ENCODE peak calls at places on chromosome 4, in nine cellular contexts. W is HCT116, X is GM23248, F is endothelial cell of umbilical vein, N is hepatocyte, V is IMR-90, K is MM.1S, D is trophoblast cell, R is SK-N-SH. J is an unnamed sample.

GRCh38 chr4:82864336-82865001 is 26.5 kb downstream of the SEC31A start:
- DNase-seq in X (peak), V (no peak), K (no peak), N (no peak), F (no peak), R (no peak), D (no peak), W (no peak), J (no peak)

GRCh38 chr4:184118516-184118915 is 99.2 kb downstream of the ENPP6 start:
- DNase-seq in K (no peak), X (no peak), D (no peak), R (no peak), F (no peak), N (no peak), W (no peak), V (no peak), J (no peak)

GRCh38 chr4:2991243-2991642 is 27.9 kb downstream of the GRK4 start:
- DNase-seq in V (no peak), X (no peak), K (no peak), F (no peak), W (no peak), R (no peak), D (no peak), N (no peak), J (no peak)

GRCh38 chr4:2630556-2631273 is 94.3 kb downstream of the FAM193A start:
- DNase-seq in V (no peak), K (no peak), N (no peak), D (no peak), F (no peak), W (peak), X (no peak), R (no peak), J (no peak)

GRCh38 chr4:150411527-150411926 is 170.4 kb upstream of the MAB21L2 start:
- DNase-seq in D (no peak), W (no peak), X (no peak), F (peak), N (no peak), K (no peak), R (peak), V (no peak), J (no peak)

GRCh38 chr4:105389167-105389566 is 84.7 kb downstream of the PPA2 start:
- DNase-seq in D (no peak), F (no peak), N (no peak), K (no peak), R (no peak), V (peak), W (no peak), X (peak), J (no peak)

GRCh38 chr4:117093581-117093980 is 8.2 kb upstream of the TRAM1L1 start:
- DNase-seq in D (no peak), N (no peak), W (no peak), V (peak), K (no peak), X (no peak), F (peak), R (no peak), J (no peak)

GRCh38 chr4:16437836-16438235 is 211.6 kb upstream of the TAPT1 start:
- DNase-seq in D (peak), W (no peak), K (no peak), N (no peak), F (no peak), X (peak), R (no peak), V (peak), J (no peak)

GRCh38 chr4:87855540-87855939 is 22.8 kb downstream of the MEPE start:
- DNase-seq in R (no peak), X (no peak), D (no peak), W (no peak), K (no peak), N (no peak), F (no peak), V (no peak), J (no peak)

GRCh38 chr4:23827971-23828680 is 61.7 kb downstream of the PPARGC1A start:
- DNase-seq in N (no peak), X (no peak), R (no peak), D (no peak), K (no peak), F (no peak), W (no peak), V (peak), J (no peak)

GRCh38 chr4:152181150-152181549 is 354.7 kb downstream of the FBXW7 start:
- DNase-seq in K (no peak), N (no peak), R (no peak), X (no peak), W (no peak), V (no peak), D (no peak), F (no peak), J (no peak)

GRCh38 chr4:165974647-165975335 is 101.8 kb downstream of the TLL1 start:
- DNase-seq in K (no peak), W (no peak), X (no peak), R (no peak), D (no peak), V (no peak), F (no peak), N (no peak), J (no peak)

GRCh38 chr4:10108818-10109783 is 7.5 kb downstream of the WDR1 start:
- DNase-seq in K (no peak), V (peak), N (no peak), X (peak), F (no peak), R (no peak), W (no peak), D (peak), J (no peak)

GRCh38 chr4:53012738-53013137 is 150.6 kb downstream of the RASL11B start:
- DNase-seq in R (peak), N (peak), K (no peak), W (no peak), D (no peak), V (peak), X (peak), F (peak), J (no peak)

GRCh38 chr4:155787113-155787710 is 28.4 kb downstream of the GUCY1B1 start:
- DNase-seq in W (peak), R (peak), N (peak), V (peak), K (peak), F (peak), X (peak), D (peak), J (peak)

GRCh38 chr4:7390906-7391636 is 43.7 kb downstream of the PSAPL1 start:
- DNase-seq in W (no peak), X (no peak), K (no peak), R (peak), V (no peak), D (no peak), N (no peak), F (no peak), J (no peak)

GRCh38 chr4:101972791-101973190 is 182.3 kb downstream of the BANK1 start:
- DNase-seq in W (no peak), R (no peak), V (no peak), X (no peak), D (no peak), K (peak), F (no peak), N (no peak), J (no peak)

GRCh38 chr4:69718376-69719293 is 41.8 kb downstream of the SULT1B1 start:
- DNase-seq in X (peak), K (no peak), V (peak), N (no peak), D (no peak), R (no peak), F (peak), W (no peak), J (no peak)

GRCh38 chr4:148776944-148777343 is 334.7 kb upstream of the NR3C2 start:
- DNase-seq in V (peak), R (no peak), N (no peak), D (peak), W (no peak), F (no peak), K (no peak), X (peak), J (no peak)

GRCh38 chr4:184825394-184826314 is at the start of gene ACSL1:
- DNase-seq in F (peak), V (peak), X (peak), K (peak), R (peak), N (peak), W (no peak), D (peak), J (peak)

GRCh38 chr4:25144870-25145481 is 15.3 kb downstream of the SEPSECS start:
- DNase-seq in R (peak), D (peak), X (peak), N (peak), F (peak), K (peak), W (peak), V (peak), J (peak)

GRCh38 chr4:141570290-141570689 is 66.1 kb upstream of the IL15 start:
- DNase-seq in X (no peak), N (no peak), R (no peak), K (no peak), V (no peak), F (no peak), D (peak), W (no peak), J (no peak)

GRCh38 chr4:190020790-190021717 is 6.0 kb downstream of the FRG2 start:
- DNase-seq in N (peak), F (no peak), X (peak), R (peak), V (peak), D (no peak), W (no peak), K (no peak), J (no peak)

GRCh38 chr4:65825121-65825520 is 154.8 kb upstream of the EPHA5 start:
- DNase-seq in X (no peak), K (no peak), D (no peak), N (no peak), R (no peak), V (peak), F (peak), W (no peak), J (no peak)

GRCh38 chr4:107058828-107059227 is 22.7 kb upstream of the DKK2 start:
- DNase-seq in X (peak), N (no peak), K (no peak), R (no peak), W (no peak), D (no peak), F (peak), V (no peak), J (no peak)

GRCh38 chr4:74112399-74113090 is 13.6 kb upstream of the CXCL2 start:
- DNase-seq in X (peak), W (no peak), R (no peak), V (peak), N (no peak), F (peak), D (no peak), K (no peak), J (no peak)

GRCh38 chr4:177879851-177880250 is 437.6 kb upstream of the AGA start:
- DNase-seq in R (no peak), F (no peak), V (no peak), W (peak), X (no peak), N (no peak), K (no peak), D (no peak), J (peak)

GRCh38 chr4:151894246-151894645 is 133.4 kb upstream of the GATB start:
- DNase-seq in N (no peak), W (no peak), F (no peak), V (no peak), X (no peak), D (peak), R (no peak), K (no peak), J (no peak)

GRCh38 chr4:114364857-114365256 is 233.8 kb upstream of the UGT8 start:
- DNase-seq in D (peak), X (peak), N (no peak), W (no peak), F (no peak), V (peak), K (no peak), R (no peak), J (no peak)

GRCh38 chr4:13706130-13706529 is 78.6 kb upstream of the BOD1L1 start:
- DNase-seq in V (no peak), X (no peak), F (no peak), D (no peak), R (no peak), W (no peak), N (no peak), K (no peak), J (no peak)

GRCh38 chr4:102560743-102561341 is 59.7 kb downstream of the NFKB1 start:
- DNase-seq in R (no peak), K (no peak), V (no peak), X (no peak), F (no peak), N (no peak), D (no peak), W (no peak), J (no peak)

GRCh38 chr4:141636077-141636770 is at the start of gene IL15:
- DNase-seq in D (peak), F (peak), R (peak), W (peak), V (peak), K (peak), X (peak), N (peak), J (no peak)

GRCh38 chr4:75189976-75190375 is 257.1 kb downstream of the PARM1 start:
- DNase-seq in N (no peak), F (no peak), D (no peak), X (no peak), R (no peak), K (no peak), W (no peak), V (no peak), J (no peak)

GRCh38 chr4:138090145-138090917 is 151.8 kb downstream of the SLC7A11 start:
- DNase-seq in N (peak), K (peak), R (peak), X (peak), V (peak), W (peak), D (peak), F (peak), J (peak)

GRCh38 chr4:103498161-103499070 is 221.4 kb downstream of the TACR3 start:
- DNase-seq in X (peak), V (peak), F (peak), R (no peak), N (peak), K (no peak), D (no peak), W (no peak), J (no peak)

GRCh38 chr4:40530961-40531635 is 98.6 kb downstream of the RBM47 start:
- DNase-seq in V (no peak), F (no peak), X (no peak), D (no peak), N (no peak), R (no peak), W (no peak), K (no peak), J (no peak)

GRCh38 chr4:112517911-112518310 is 1.9 kb upstream of the NEUROG2 start:
- DNase-seq in D (no peak), X (no peak), F (no peak), N (no peak), W (no peak), R (no peak), K (peak), V (no peak), J (peak)

GRCh38 chr4:183408791-183409190 is 35.6 kb upstream of the CDKN2AIP start:
- DNase-seq in X (no peak), V (no peak), K (no peak), W (no peak), D (no peak), R (no peak), F (no peak), N (peak), J (no peak)

GRCh38 chr4:10611673-10612072 is 72.9 kb downstream of the CLNK start:
- DNase-seq in R (no peak), K (no peak), D (peak), W (peak), F (peak), V (peak), X (peak), N (peak), J (no peak)

GRCh38 chr4:183124228-183124627 is 25.2 kb downstream of the WWC2 start:
- DNase-seq in D (no peak), K (no peak), V (no peak), R (no peak), X (peak), F (no peak), N (no peak), W (no peak), J (no peak)

GRCh38 chr4:181956502-181956901 is 286.7 kb upstream of the TENM3 start:
- DNase-seq in R (no peak), K (no peak), W (no peak), X (no peak), F (no peak), D (no peak), N (no peak), V (no peak), J (no peak)

GRCh38 chr4:181958435-181958834 is 284.8 kb upstream of the TENM3 start:
- DNase-seq in V (no peak), N (no peak), D (no peak), W (no peak), X (no peak), K (no peak), R (no peak), F (no peak), J (no peak)

GRCh38 chr4:181960384-181960783 is 282.8 kb upstream of the TENM3 start:
- DNase-seq in N (no peak), R (no peak), X (no peak), F (no peak), D (no peak), W (no peak), V (no peak), K (no peak), J (no peak)

GRCh38 chr4:181957088-181957487 is 286.1 kb upstream of the TENM3 start:
- DNase-seq in X (peak), R (no peak), F (peak), K (no peak), V (peak), N (no peak), W (no peak), D (peak), J (no peak)

DNA sequence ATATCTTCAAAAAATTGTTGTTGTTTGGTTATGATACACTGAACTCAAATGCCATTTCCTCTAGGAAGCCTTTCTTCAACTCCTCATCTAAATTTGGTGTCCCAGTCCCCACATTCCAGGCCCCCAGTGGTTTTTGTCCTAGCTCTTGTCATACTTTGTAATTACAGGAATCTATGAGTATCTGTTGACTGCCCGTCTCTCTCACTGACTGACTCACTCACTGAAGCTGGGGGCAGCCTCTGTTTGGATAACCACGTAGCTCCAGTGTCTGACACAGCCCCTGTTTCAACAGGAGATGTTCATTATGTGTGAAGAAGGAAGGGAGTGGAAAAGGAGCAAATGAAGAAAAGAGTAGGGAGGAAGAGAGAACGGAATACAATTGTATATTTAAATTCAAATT is 284.1 kb upstream of the TENM3 start:
- DNase-seq in X (peak), R (no peak), W (no peak), F (no peak), N (no peak), K (no peak), D (peak), V (peak), J (no peak)
- H2AFZ ChIP-seq in X (no peak), R (no peak), W (no peak), F (no peak), N (peak), K (no peak), D (no peak), V (peak), J (no peak)

DNA sequence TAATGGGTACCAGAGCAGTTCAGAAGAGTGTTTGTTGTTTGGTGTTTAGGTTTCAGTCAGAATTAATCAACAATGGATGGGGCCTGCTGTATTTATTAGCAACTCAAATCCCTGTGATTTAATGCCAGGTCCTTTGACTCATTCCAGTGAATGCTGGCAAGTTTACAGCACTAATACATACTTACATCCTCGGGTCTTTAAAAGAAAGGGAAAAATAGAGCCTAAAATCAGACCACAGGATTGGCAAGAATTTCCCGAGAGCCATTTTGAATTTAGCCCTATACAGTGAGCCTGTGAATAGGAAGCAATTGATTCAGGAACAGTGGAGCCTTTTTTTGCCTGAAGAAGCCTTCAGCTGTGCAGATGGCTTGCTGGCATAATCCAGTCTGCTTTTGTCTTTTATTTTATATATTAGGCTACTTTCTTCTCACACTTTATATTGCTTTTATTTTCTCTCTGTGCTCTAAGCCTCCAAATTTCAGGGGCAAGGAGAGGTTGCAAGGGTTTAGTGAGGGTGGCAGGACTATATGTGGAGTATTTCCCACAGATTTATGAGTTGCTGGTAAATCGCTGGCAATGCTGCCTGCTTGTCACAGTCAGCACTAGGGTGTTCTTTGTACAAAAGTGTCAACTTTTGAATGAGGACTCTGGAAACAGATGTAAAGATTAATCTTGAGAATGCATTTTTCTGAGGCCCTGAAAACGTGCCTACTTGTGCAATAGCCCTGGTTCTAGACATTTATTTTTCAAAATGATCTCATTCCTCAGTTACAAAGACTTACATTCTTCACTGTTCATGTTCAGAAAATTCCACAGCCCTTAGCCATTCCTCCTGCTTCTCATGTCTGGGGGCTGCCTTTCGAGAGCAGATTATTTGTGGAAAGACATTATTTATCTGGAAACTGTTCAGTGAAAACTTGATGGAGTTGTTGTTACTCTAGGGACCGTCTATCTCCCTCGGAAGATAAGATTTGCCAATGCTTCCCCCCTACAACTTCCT is 303.5 kb downstream of the SPRY1 start:
- DNase-seq in F (peak), K (no peak), N (peak), V (peak), R (no peak), X (peak), D (peak), W (no peak), J (no peak)
- H2AFZ ChIP-seq in F (peak), K (no peak), N (peak), V (peak), R (peak), X (peak), D (no peak), W (no peak), J (no peak)

GRCh38 chr4:139969635-139970266 is 184.2 kb downstream of the MAML3 start:
- DNase-seq in N (no peak), V (no peak), R (no peak), K (no peak), D (peak), W (no peak), X (no peak), F (no peak), J (no peak)
- H2AFZ ChIP-seq in N (no peak), V (no peak), R (no peak), K (no peak), D (no peak), W (no peak), X (no peak), F (no peak), J (no peak)

GRCh38 chr4:22739933-22740332 is 47.2 kb downstream of the GBA3 start:
- DNase-seq in N (no peak), R (no peak), X (no peak), K (no peak), D (no peak), W (no peak), V (no peak), F (no peak), J (no peak)
- H2AFZ ChIP-seq in N (no peak), R (no peak), X (no peak), K (no peak), D (no peak), W (no peak), V (no peak), F (no peak), J (no peak)

GRCh38 chr4:27861381-27861787 is 1000.7 kb downstream of the STIM2 start:
- DNase-seq in N (peak), F (no peak), X (peak), K (peak), V (peak), W (peak), R (peak), D (peak), J (no peak)

GRCh38 chr4:27861802-27862201 is 1001.2 kb downstream of the STIM2 start:
- DNase-seq in F (no peak), N (no peak), V (peak), D (no peak), W (no peak), K (peak), X (peak), R (no peak), J (no peak)
- H2AFZ ChIP-seq in F (no peak), N (no peak), V (no peak), D (no peak), W (peak), K (peak), X (no peak), R (no peak), J (no peak)

GRCh38 chr4:91958651-91959050 is 345.1 kb upstream of the GRID2 start:
- DNase-seq in K (no peak), F (no peak), N (peak), V (peak), R (peak), X (peak), W (no peak), D (no peak), J (no peak)
- H2AFZ ChIP-seq in K (no peak), F (no peak), N (no peak), V (no peak), R (no peak), X (no peak), W (no peak), D (no peak), J (no peak)

J was measured in Karpas-422.